ENCODE peak calls at places on chromosome 2, in five cellular contexts. K is GM23248, B is AG04449, P is lower lobe of right lung, A is AG09309. R is an unnamed sample.

GRCh38 chr2:85457877-85458316 is 39.4 kb downstream of the SH2D6 start:
- DNase-seq in K (peak), P (no peak), A (no peak), B (no peak), R (no peak)

GRCh38 chr2:215140166-215140707 is 1.8 kb upstream of the ABCA12 start:
- DNase-seq in P (no peak), A (no peak), B (no peak), K (peak), R (no peak)

GRCh38 chr2:110116033-110116710 is 550 bp upstream of the MALL start:
- DNase-seq in A (no peak), K (peak), P (peak), B (no peak), R (no peak)

GRCh38 chr2:101803945-101804696 is 106.6 kb downstream of the MAP4K4 start:
- DNase-seq in B (no peak), K (peak), P (no peak), A (no peak), R (no peak)

GRCh38 chr2:73700111-73700510 is 37.0 kb downstream of the TPRKB start:
- DNase-seq in P (no peak), B (no peak), A (no peak), K (no peak), R (no peak)

GRCh38 chr2:188976545-188977268 is 2.5 kb downstream of the COL3A1 start:
- DNase-seq in P (no peak), B (no peak), K (peak), A (no peak), R (no peak)

GRCh38 chr2:234491281-234491680 is 5.6 kb downstream of the ARL4C start:
- DNase-seq in P (no peak), B (no peak), K (no peak), A (no peak), R (no peak)

GRCh38 chr2:17793803-17794349 is 22.4 kb upstream of the MSGN1 start:
- DNase-seq in K (peak), A (no peak), B (no peak), P (no peak), R (no peak)

GRCh38 chr2:121830809-121831208 is 75.4 kb downstream of the TSN start:
- DNase-seq in B (no peak), K (no peak), A (no peak), P (no peak), R (peak)

GRCh38 chr2:7777668-7778067 is 860.5 kb downstream of the RNF144A start:
- DNase-seq in K (no peak), P (no peak), A (no peak), B (no peak), R (no peak)

GRCh38 chr2:179898873-179899272 is 37.5 kb upstream of the ZNF385B start:
- DNase-seq in P (no peak), K (peak), B (no peak), A (no peak), R (no peak)

GRCh38 chr2:218217366-218218309 is 649 bp downstream of the ARPC2 start:
- DNase-seq in K (peak), B (no peak), P (peak), A (no peak), R (no peak)

GRCh38 chr2:225995788-225996476 is 596.4 kb downstream of the NYAP2 start:
- DNase-seq in P (no peak), A (peak), B (no peak), K (peak), R (no peak)

GRCh38 chr2:181904022-181904632 is 12.6 kb downstream of the ITPRID2 start:
- DNase-seq in B (no peak), K (peak), P (no peak), A (no peak), R (no peak)

GRCh38 chr2:63027220-63027619 is 23.4 kb upstream of the OTX1 start:
- DNase-seq in B (no peak), P (no peak), K (no peak), A (no peak), R (no peak)

GRCh38 chr2:3571284-3571683 is 3.8 kb upstream of the RPS7 start:
- DNase-seq in K (no peak), A (no peak), B (no peak), P (no peak), R (no peak)

GRCh38 chr2:24304098-24304497 is 56.2 kb downstream of the ITSN2 start:
- DNase-seq in P (peak), B (peak), K (peak), A (peak), R (peak)

GRCh38 chr2:25989154-25989553 is 6.9 kb upstream of the KIF3C start:
- DNase-seq in B (no peak), A (no peak), P (no peak), K (no peak), R (no peak)

GRCh38 chr2:113282747-113283533 is 4.2 kb upstream of the PAX8 start:
- DNase-seq in B (no peak), A (no peak), K (peak), P (peak), R (no peak)
- H3K4me3 ChIP-seq in B (no peak), A (no peak), K (no peak), P (no peak), R (no peak)

DNA sequence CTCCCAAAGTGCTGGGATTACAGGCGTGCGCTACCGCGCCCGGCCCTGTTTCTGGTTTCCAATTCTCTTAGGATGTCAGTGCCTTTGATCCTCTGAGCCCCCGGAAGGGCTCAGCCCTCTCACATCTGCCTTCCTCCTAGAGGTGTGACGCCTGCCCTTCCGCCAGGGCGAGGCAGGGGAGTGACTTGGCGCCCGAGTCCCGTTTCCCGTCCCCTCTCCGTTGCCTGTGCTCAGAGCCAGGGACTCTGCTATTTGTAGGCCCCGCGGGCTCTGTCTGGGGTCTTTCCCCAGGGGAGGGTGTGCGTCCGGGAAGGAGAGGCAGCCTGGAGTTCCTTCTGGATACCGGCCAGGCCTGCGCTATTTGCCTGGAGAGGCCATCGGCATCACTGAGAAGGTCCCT is 103.8 kb upstream of the TAF1B start:
- DNase-seq in B (no peak), P (peak), A (no peak), K (peak), R (no peak)
- H3K4me3 ChIP-seq in B (no peak), P (peak), A (no peak), K (peak), R (no peak)

GRCh38 chr2:16374671-16375070 is 291.0 kb downstream of the CYRIA start:
- DNase-seq in B (no peak), K (no peak), P (no peak), A (no peak), R (no peak)
- H3K4me3 ChIP-seq in B (no peak), K (no peak), P (no peak), A (no peak), R (no peak)

GRCh38 chr2:229335877-229336346 is 64.8 kb upstream of the PID1 start:
- DNase-seq in B (no peak), K (no peak), P (no peak), A (no peak), R (no peak)
- H3K4me3 ChIP-seq in B (no peak), K (no peak), P (no peak), A (no peak), R (no peak)

GRCh38 chr2:46984642-46985476 is 69.3 kb upstream of the MCFD2 start:
- DNase-seq in K (peak), P (peak), B (peak), A (peak), R (peak)
- H3K4me3 ChIP-seq in K (peak), P (peak), B (no peak), A (no peak), R (no peak)

GRCh38 chr2:59066787-59067399 is 825.8 kb upstream of the FANCL start:
- DNase-seq in P (no peak), K (no peak), A (no peak), B (no peak), R (no peak)
- H3K4me3 ChIP-seq in P (no peak), K (no peak), A (no peak), B (no peak), R (no peak)

GRCh38 chr2:237299897-237300296 is 114.1 kb downstream of the COL6A3 start:
- DNase-seq in B (peak), P (no peak), A (peak), K (peak), R (peak)
- H3K4me3 ChIP-seq in B (no peak), P (no peak), A (no peak), K (no peak), R (no peak)

GRCh38 chr2:16012626-16013501 is 72.5 kb downstream of the MYCN start:
- DNase-seq in P (peak), A (no peak), K (no peak), B (no peak), R (no peak)
- H3K4me3 ChIP-seq in P (no peak), A (no peak), K (no peak), B (no peak), R (no peak)